ENCODE peak calls at places on chromosomes 1 and 21, in ten cellular contexts. One of them, this sample, is unnamed. For H3K4me1, the result is how much of the 10 kb centered on the place peaks cover.

GRCh38 chr1:54249798-54250497 is 50.0 kb downstream of the MRPL37 start:
- DNase-seq in tibial nerve: peak
- DNase-seq in spleen: no peak
- DNase-seq in lung: no peak
- DNase-seq in prostate gland: no peak
- DNase-seq in suprapubic skin: no peak
- DNase-seq in stomach: no peak
- DNase-seq in uterus: no peak
- DNase-seq in mucosa of descending colon: no peak
- DNase-seq in left ventricle myocardium inferior: no peak
- DNase-seq in this sample: no peak

GRCh38 chr1:27087371-27087941 is 67.5 kb downstream of the SLC9A1 start:
- DNase-seq in tibial nerve: no peak
- DNase-seq in spleen: no peak
- DNase-seq in lung: no peak
- DNase-seq in prostate gland: no peak
- DNase-seq in suprapubic skin: no peak
- DNase-seq in stomach: no peak
- DNase-seq in uterus: no peak
- DNase-seq in mucosa of descending colon: no peak
- DNase-seq in left ventricle myocardium inferior: no peak
- DNase-seq in this sample: no peak

GRCh38 chr1:222301653-222302052 is 246.3 kb downstream of the HHIPL2 start:
- DNase-seq in tibial nerve: no peak
- DNase-seq in spleen: no peak
- DNase-seq in lung: no peak
- DNase-seq in prostate gland: no peak
- DNase-seq in suprapubic skin: no peak
- DNase-seq in stomach: no peak
- DNase-seq in uterus: no peak
- DNase-seq in mucosa of descending colon: no peak
- DNase-seq in left ventricle myocardium inferior: no peak
- DNase-seq in this sample: no peak

GRCh38 chr21:46115441-46116188 is 17.7 kb downstream of the COL6A2 start:
- DNase-seq in tibial nerve: peak
- DNase-seq in spleen: peak
- DNase-seq in lung: no peak
- DNase-seq in prostate gland: no peak
- DNase-seq in suprapubic skin: no peak
- DNase-seq in stomach: no peak
- DNase-seq in uterus: peak
- DNase-seq in mucosa of descending colon: peak
- DNase-seq in left ventricle myocardium inferior: peak
- DNase-seq in this sample: peak

GRCh38 chr21:15004721-15005370 is 60.0 kb downstream of the NRIP1 start:
- DNase-seq in tibial nerve: no peak
- DNase-seq in spleen: no peak
- DNase-seq in lung: no peak
- DNase-seq in prostate gland: no peak
- DNase-seq in suprapubic skin: no peak
- DNase-seq in stomach: no peak
- DNase-seq in uterus: no peak
- DNase-seq in mucosa of descending colon: no peak
- DNase-seq in left ventricle myocardium inferior: no peak
- DNase-seq in this sample: no peak

GRCh38 chr21:31576428-31576827 is 83.1 kb upstream of the SOD1 start:
- DNase-seq in tibial nerve: no peak
- DNase-seq in spleen: peak
- DNase-seq in lung: no peak
- DNase-seq in prostate gland: no peak
- DNase-seq in suprapubic skin: no peak
- DNase-seq in stomach: no peak
- DNase-seq in uterus: no peak
- DNase-seq in mucosa of descending colon: no peak
- DNase-seq in left ventricle myocardium inferior: no peak
- DNase-seq in this sample: no peak

GRCh38 chr1:110421159-110421777 is 13.8 kb upstream of the LAMTOR5 start:
- DNase-seq in tibial nerve: no peak
- DNase-seq in spleen: no peak
- DNase-seq in lung: no peak
- DNase-seq in prostate gland: no peak
- DNase-seq in suprapubic skin: no peak
- DNase-seq in stomach: no peak
- DNase-seq in uterus: no peak
- DNase-seq in mucosa of descending colon: no peak
- DNase-seq in left ventricle myocardium inferior: no peak
- DNase-seq in this sample: no peak

GRCh38 chr1:18322353-18323032 is 158.2 kb upstream of the KLHDC7A start:
- DNase-seq in tibial nerve: no peak
- DNase-seq in spleen: no peak
- DNase-seq in lung: no peak
- DNase-seq in prostate gland: no peak
- DNase-seq in suprapubic skin: no peak
- DNase-seq in stomach: no peak
- DNase-seq in uterus: no peak
- DNase-seq in mucosa of descending colon: no peak
- DNase-seq in left ventricle myocardium inferior: no peak
- DNase-seq in this sample: no peak

GRCh38 chr1:70204578-70204977 is 801 bp downstream of the LRRC40 start:
- DNase-seq in tibial nerve: no peak
- DNase-seq in spleen: no peak
- DNase-seq in lung: no peak
- DNase-seq in prostate gland: no peak
- DNase-seq in suprapubic skin: no peak
- DNase-seq in stomach: no peak
- DNase-seq in uterus: no peak
- DNase-seq in mucosa of descending colon: no peak
- DNase-seq in left ventricle myocardium inferior: no peak
- DNase-seq in this sample: no peak

GRCh38 chr1:61079276-61079897 is 3.0 kb upstream of the NFIA start:
- DNase-seq in tibial nerve: no peak
- DNase-seq in spleen: no peak
- DNase-seq in lung: no peak
- DNase-seq in prostate gland: no peak
- DNase-seq in suprapubic skin: no peak
- DNase-seq in stomach: no peak
- DNase-seq in uterus: no peak
- DNase-seq in mucosa of descending colon: no peak
- DNase-seq in left ventricle myocardium inferior: no peak
- DNase-seq in this sample: no peak

GRCh38 chr1:104991702-104992101 is 1242.0 kb downstream of the AMY1C start:
- DNase-seq in tibial nerve: no peak
- DNase-seq in spleen: no peak
- DNase-seq in lung: no peak
- DNase-seq in prostate gland: no peak
- DNase-seq in suprapubic skin: no peak
- DNase-seq in stomach: no peak
- DNase-seq in uterus: no peak
- DNase-seq in mucosa of descending colon: no peak
- DNase-seq in left ventricle myocardium inferior: no peak
- DNase-seq in this sample: no peak

GRCh38 chr21:33655591-33656221 is 13.4 kb downstream of the ITSN1 start:
- DNase-seq in tibial nerve: no peak
- DNase-seq in spleen: no peak
- DNase-seq in lung: peak
- DNase-seq in prostate gland: no peak
- DNase-seq in suprapubic skin: no peak
- DNase-seq in stomach: no peak
- DNase-seq in uterus: no peak
- DNase-seq in mucosa of descending colon: peak
- DNase-seq in left ventricle myocardium inferior: no peak
- DNase-seq in this sample: no peak

GRCh38 chr1:51628715-51629590 is 12.1 kb downstream of the OSBPL9 start:
- DNase-seq in tibial nerve: no peak
- DNase-seq in spleen: no peak
- DNase-seq in lung: no peak
- DNase-seq in prostate gland: no peak
- DNase-seq in suprapubic skin: no peak
- DNase-seq in stomach: no peak
- DNase-seq in uterus: no peak
- DNase-seq in mucosa of descending colon: no peak
- DNase-seq in left ventricle myocardium inferior: no peak
- DNase-seq in this sample: no peak

DNA sequence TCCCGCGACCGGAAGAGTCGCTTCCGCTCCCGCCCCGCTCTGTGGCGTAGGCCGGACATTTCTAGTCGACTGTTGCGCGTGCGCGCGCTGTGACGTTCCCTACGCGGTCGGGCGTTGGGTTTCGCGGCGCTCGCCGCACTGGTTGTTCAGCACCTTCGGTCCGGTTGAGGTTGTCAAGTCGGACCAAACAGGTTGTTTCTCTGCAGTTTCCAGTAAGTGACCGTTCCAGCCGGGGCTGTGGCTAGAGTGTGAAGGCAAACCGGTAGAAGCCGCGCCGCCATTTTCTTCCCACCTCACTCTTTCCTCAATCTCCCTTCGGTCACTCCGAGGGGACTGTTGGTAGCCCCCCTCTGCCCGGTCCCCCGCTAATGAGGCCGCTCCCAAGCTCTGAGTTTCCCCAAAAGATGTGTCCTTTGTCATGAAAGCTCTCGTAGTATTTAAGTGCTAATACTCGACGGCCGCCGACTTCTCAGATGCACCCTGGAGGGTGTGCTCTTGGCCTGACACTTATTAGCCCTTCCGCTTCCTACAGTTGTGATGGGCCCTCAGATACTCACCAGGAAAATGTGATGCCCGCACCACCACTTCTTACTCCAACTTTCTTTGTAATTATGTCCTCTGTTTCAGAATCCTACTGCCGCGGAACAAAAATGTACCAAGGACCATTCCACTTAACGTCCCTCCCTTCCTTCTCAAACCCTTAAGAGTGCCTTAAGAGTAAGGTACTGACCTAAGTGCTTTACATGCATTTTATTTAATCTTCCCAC is 56.3 kb downstream of the TRAF5 start:
- DNase-seq in tibial nerve: peak
- DNase-seq in spleen: peak
- DNase-seq in lung: peak
- DNase-seq in prostate gland: peak
- DNase-seq in suprapubic skin: peak
- DNase-seq in stomach: peak
- DNase-seq in uterus: peak
- DNase-seq in mucosa of descending colon: peak
- DNase-seq in left ventricle myocardium inferior: peak
- DNase-seq in this sample: peak
- H3K4me3 ChIP-seq in tibial nerve: peak
- H3K4me3 ChIP-seq in spleen: peak
- H3K4me3 ChIP-seq in lung: peak
- H3K4me3 ChIP-seq in prostate gland: peak
- H3K4me3 ChIP-seq in suprapubic skin: peak
- H3K4me3 ChIP-seq in stomach: peak
- H3K4me3 ChIP-seq in uterus: peak
- H3K4me3 ChIP-seq in mucosa of descending colon: peak
- H3K4me3 ChIP-seq in left ventricle myocardium inferior: peak
- H3K4me3 ChIP-seq in this sample: peak

GRCh38 chr1:226708967-226709396 is 30.1 kb downstream of the ITPKB start:
- DNase-seq in tibial nerve: no peak
- DNase-seq in spleen: no peak
- DNase-seq in lung: no peak
- DNase-seq in prostate gland: no peak
- DNase-seq in suprapubic skin: no peak
- DNase-seq in stomach: no peak
- DNase-seq in uterus: no peak
- DNase-seq in mucosa of descending colon: no peak
- DNase-seq in left ventricle myocardium inferior: no peak
- DNase-seq in this sample: no peak
- TF ChIP-seq CTCF in tibial nerve: no peak
- TF ChIP-seq CTCF in spleen: no peak
- TF ChIP-seq CTCF in lung: no peak
- TF ChIP-seq CTCF in prostate gland: no peak
- TF ChIP-seq CTCF in suprapubic skin: no peak
- TF ChIP-seq CTCF in stomach: no peak
- TF ChIP-seq CTCF in uterus: no peak
- TF ChIP-seq CTCF in mucosa of descending colon: no peak
- TF ChIP-seq CTCF in left ventricle myocardium inferior: peak
- TF ChIP-seq CTCF in this sample: no peak

GRCh38 chr1:81327743-81328142 is 473.0 kb upstream of the ADGRL2 start:
- DNase-seq in tibial nerve: no peak
- DNase-seq in spleen: no peak
- DNase-seq in lung: no peak
- DNase-seq in prostate gland: no peak
- DNase-seq in suprapubic skin: no peak
- DNase-seq in stomach: no peak
- DNase-seq in uterus: no peak
- DNase-seq in mucosa of descending colon: no peak
- DNase-seq in left ventricle myocardium inferior: no peak
- DNase-seq in this sample: no peak
- H3K4me1 ChIP-seq in tibial nerve: under half
- H3K4me1 ChIP-seq in spleen: under half
- H3K4me1 ChIP-seq in lung: under half
- H3K4me1 ChIP-seq in prostate gland: under half
- H3K4me1 ChIP-seq in suprapubic skin: under half
- H3K4me1 ChIP-seq in stomach: under half
- H3K4me1 ChIP-seq in uterus: under half
- H3K4me1 ChIP-seq in mucosa of descending colon: under half
- H3K4me1 ChIP-seq in left ventricle myocardium inferior: under half
- H3K4me1 ChIP-seq in this sample: under half

GRCh38 chr1:96581786-96582185 is 139.8 kb upstream of the PTBP2 start:
- DNase-seq in tibial nerve: no peak
- DNase-seq in spleen: no peak
- DNase-seq in lung: no peak
- DNase-seq in prostate gland: no peak
- DNase-seq in suprapubic skin: no peak
- DNase-seq in stomach: no peak
- DNase-seq in uterus: no peak
- DNase-seq in mucosa of descending colon: no peak
- DNase-seq in left ventricle myocardium inferior: no peak
- DNase-seq in this sample: no peak

GRCh38 chr1:96583903-96584302 is 137.7 kb upstream of the PTBP2 start:
- DNase-seq in tibial nerve: no peak
- DNase-seq in spleen: no peak
- DNase-seq in lung: no peak
- DNase-seq in prostate gland: no peak
- DNase-seq in suprapubic skin: no peak
- DNase-seq in stomach: no peak
- DNase-seq in uterus: no peak
- DNase-seq in mucosa of descending colon: no peak
- DNase-seq in left ventricle myocardium inferior: no peak
- DNase-seq in this sample: no peak

GRCh38 chr1:96579639-96580038 is 141.9 kb upstream of the PTBP2 start:
- DNase-seq in tibial nerve: no peak
- DNase-seq in spleen: no peak
- DNase-seq in lung: no peak
- DNase-seq in prostate gland: no peak
- DNase-seq in suprapubic skin: no peak
- DNase-seq in stomach: no peak
- DNase-seq in uterus: no peak
- DNase-seq in mucosa of descending colon: no peak
- DNase-seq in left ventricle myocardium inferior: no peak
- DNase-seq in this sample: no peak

GRCh38 chr1:96580920-96581319 is 140.7 kb upstream of the PTBP2 start:
- DNase-seq in tibial nerve: no peak
- DNase-seq in spleen: no peak
- DNase-seq in lung: no peak
- DNase-seq in prostate gland: no peak
- DNase-seq in suprapubic skin: no peak
- DNase-seq in stomach: no peak
- DNase-seq in uterus: no peak
- DNase-seq in mucosa of descending colon: no peak
- DNase-seq in left ventricle myocardium inferior: no peak
- DNase-seq in this sample: no peak
- H3K4me3 ChIP-seq in tibial nerve: no peak
- H3K4me3 ChIP-seq in spleen: no peak
- H3K4me3 ChIP-seq in lung: no peak
- H3K4me3 ChIP-seq in prostate gland: no peak
- H3K4me3 ChIP-seq in suprapubic skin: no peak
- H3K4me3 ChIP-seq in stomach: no peak
- H3K4me3 ChIP-seq in uterus: no peak
- H3K4me3 ChIP-seq in mucosa of descending colon: no peak
- H3K4me3 ChIP-seq in left ventricle myocardium inferior: no peak
- H3K4me3 ChIP-seq in this sample: no peak

This sample was measured in heart right ventricle.